ENCODE peak calls at places on chromosomes 16 and 17, in seven cellular contexts. One of them, this sample, is unnamed.
A peak's percentile ranks its signal among the peaks of the same experiment; 100 is the strongest.

GRCh38 chr17:41464682-41465081 is 2.5 kb downstream of the KRT32 start:
- DNase-seq in memory B cell: no peak
- DNase-seq in prostate gland: peak; percentile 87
- DNase-seq in WTC11: no peak
- DNase-seq in germinal center: no peak
- DNase-seq in sigmoid colon: no peak
- DNase-seq in HEK293T: no peak
- DNase-seq in this sample: no peak

GRCh38 chr16:14321542-14321941 is 250.4 kb downstream of the MRTFB start:
- DNase-seq in prostate gland: no peak
- DNase-seq in germinal center: no peak
- DNase-seq in sigmoid colon: no peak
- DNase-seq in memory B cell: no peak
- DNase-seq in WTC11: no peak
- DNase-seq in HEK293T: no peak
- DNase-seq in this sample: no peak

GRCh38 chr16:2458887-2459646 is 842 bp upstream of the TEDC2 start:
- DNase-seq in memory B cell: no peak
- DNase-seq in prostate gland: no peak
- DNase-seq in germinal center: peak; percentile 24
- DNase-seq in WTC11: no peak
- DNase-seq in HEK293T: no peak
- DNase-seq in sigmoid colon: no peak
- DNase-seq in this sample: no peak

GRCh38 chr17:57889252-57889651 is 39.4 kb upstream of the MRPS23 start:
- DNase-seq in germinal center: no peak
- DNase-seq in WTC11: no peak
- DNase-seq in memory B cell: no peak
- DNase-seq in HEK293T: no peak
- DNase-seq in sigmoid colon: no peak
- DNase-seq in prostate gland: no peak
- DNase-seq in this sample: no peak

GRCh38 chr17:69810326-69811035 is 264.5 kb upstream of the KCNJ16 start:
- DNase-seq in sigmoid colon: no peak
- DNase-seq in memory B cell: no peak
- DNase-seq in germinal center: no peak
- DNase-seq in WTC11: no peak
- DNase-seq in prostate gland: no peak
- DNase-seq in HEK293T: no peak
- DNase-seq in this sample: no peak

GRCh38 chr16:67594956-67595355 is 32.6 kb downstream of the CTCF start:
- DNase-seq in WTC11: no peak
- DNase-seq in sigmoid colon: no peak
- DNase-seq in memory B cell: no peak
- DNase-seq in HEK293T: no peak
- DNase-seq in prostate gland: no peak
- DNase-seq in germinal center: no peak
- DNase-seq in this sample: no peak

GRCh38 chr16:543301-544164 is 16.0 kb downstream of the CAPN15 start:
- DNase-seq in HEK293T: no peak
- DNase-seq in prostate gland: no peak
- DNase-seq in memory B cell: no peak
- DNase-seq in sigmoid colon: no peak
- DNase-seq in WTC11: no peak
- DNase-seq in germinal center: no peak
- DNase-seq in this sample: no peak

GRCh38 chr17:384622-385194 is 32.1 kb upstream of the RPH3AL start:
- DNase-seq in prostate gland: no peak
- DNase-seq in WTC11: no peak
- DNase-seq in HEK293T: no peak
- DNase-seq in sigmoid colon: no peak
- DNase-seq in germinal center: no peak
- DNase-seq in memory B cell: no peak
- DNase-seq in this sample: peak; percentile 45

GRCh38 chr16:19882641-19883040 is 2.0 kb downstream of the GPRC5B start:
- DNase-seq in memory B cell: no peak
- DNase-seq in WTC11: no peak
- DNase-seq in germinal center: no peak
- DNase-seq in HEK293T: no peak
- DNase-seq in prostate gland: no peak
- DNase-seq in sigmoid colon: no peak
- DNase-seq in this sample: no peak

GRCh38 chr17:34797724-34798123 is 163.5 kb downstream of the CCT6B start:
- DNase-seq in prostate gland: no peak
- DNase-seq in WTC11: peak; percentile 82
- DNase-seq in germinal center: peak; percentile 21
- DNase-seq in sigmoid colon: no peak
- DNase-seq in memory B cell: no peak
- DNase-seq in HEK293T: peak; percentile 52
- DNase-seq in this sample: peak; percentile 89

GRCh38 chr16:4217246-4218131 is 24.4 kb downstream of the SRL start:
- DNase-seq in WTC11: no peak
- DNase-seq in sigmoid colon: no peak
- DNase-seq in germinal center: no peak
- DNase-seq in memory B cell: no peak
- DNase-seq in HEK293T: peak; percentile 73
- DNase-seq in prostate gland: peak; percentile 59
- DNase-seq in this sample: no peak

GRCh38 chr16:50498756-50499155 is 49.4 kb upstream of the NKD1 start:
- DNase-seq in HEK293T: no peak
- DNase-seq in memory B cell: no peak
- DNase-seq in germinal center: no peak
- DNase-seq in prostate gland: no peak
- DNase-seq in WTC11: no peak
- DNase-seq in sigmoid colon: no peak
- DNase-seq in this sample: no peak

GRCh38 chr17:1039119-1039507 is 42.2 kb downstream of the TIMM22 start:
- DNase-seq in sigmoid colon: no peak
- DNase-seq in WTC11: no peak
- DNase-seq in memory B cell: no peak
- DNase-seq in HEK293T: no peak
- DNase-seq in germinal center: no peak
- DNase-seq in prostate gland: no peak
- DNase-seq in this sample: no peak

GRCh38 chr16:10521681-10522274 is 58.6 kb downstream of the EMP2 start:
- DNase-seq in sigmoid colon: peak; percentile 76
- DNase-seq in prostate gland: peak; percentile 47
- DNase-seq in germinal center: peak; percentile 64
- DNase-seq in memory B cell: peak; percentile 39
- DNase-seq in WTC11: peak; percentile 52
- DNase-seq in HEK293T: peak; percentile 68
- DNase-seq in this sample: peak; percentile 60

GRCh38 chr17:40536731-40537171 is 28.5 kb downstream of the CCR7 start:
- DNase-seq in prostate gland: peak; percentile 84
- DNase-seq in WTC11: no peak
- DNase-seq in germinal center: no peak
- DNase-seq in HEK293T: no peak
- DNase-seq in sigmoid colon: peak; percentile 81
- DNase-seq in memory B cell: no peak
- DNase-seq in this sample: no peak

GRCh38 chr17:39663688-39664580 is 1.2 kb upstream of the TCAP start:
- DNase-seq in prostate gland: no peak
- DNase-seq in germinal center: no peak
- DNase-seq in memory B cell: no peak
- DNase-seq in HEK293T: peak; percentile 42
- DNase-seq in sigmoid colon: no peak
- DNase-seq in WTC11: peak; percentile 76
- DNase-seq in this sample: peak; percentile 40

GRCh38 chr16:4306439-4307214 is 9.2 kb upstream of the GLIS2 start:
- DNase-seq in HEK293T: no peak
- DNase-seq in prostate gland: no peak
- DNase-seq in memory B cell: no peak
- DNase-seq in WTC11: no peak
- DNase-seq in germinal center: peak; percentile 71
- DNase-seq in sigmoid colon: peak; percentile 69
- DNase-seq in this sample: peak; percentile 64

GRCh38 chr16:86598607-86599318 is 20.4 kb downstream of the FOXL1 start:
- DNase-seq in WTC11: no peak
- DNase-seq in HEK293T: no peak
- DNase-seq in memory B cell: no peak
- DNase-seq in sigmoid colon: no peak
- DNase-seq in germinal center: no peak
- DNase-seq in prostate gland: no peak
- DNase-seq in this sample: no peak

GRCh38 chr17:80732268-80732667 is 187.6 kb downstream of the RPTOR start:
- DNase-seq in memory B cell: no peak
- DNase-seq in prostate gland: no peak
- DNase-seq in HEK293T: no peak
- DNase-seq in germinal center: no peak
- DNase-seq in WTC11: no peak
- DNase-seq in sigmoid colon: no peak
- DNase-seq in this sample: no peak

GRCh38 chr16:30041841-30042240 is 10.8 kb upstream of the TLCD3B start:
- DNase-seq in sigmoid colon: no peak
- DNase-seq in memory B cell: no peak
- DNase-seq in prostate gland: no peak
- DNase-seq in HEK293T: no peak
- DNase-seq in WTC11: no peak
- DNase-seq in germinal center: no peak
- DNase-seq in this sample: no peak

GRCh38 chr17:78237403-78238012 is 6.1 kb downstream of the TMEM235 start:
- DNase-seq in prostate gland: peak; percentile 53
- DNase-seq in sigmoid colon: no peak
- DNase-seq in HEK293T: no peak
- DNase-seq in WTC11: no peak
- DNase-seq in memory B cell: no peak
- DNase-seq in germinal center: no peak
- DNase-seq in this sample: no peak

GRCh38 chr16:11405331-11406176 is 60.3 kb downstream of the RMI2 start:
- DNase-seq in germinal center: peak; percentile 79
- DNase-seq in HEK293T: peak; percentile 58
- DNase-seq in sigmoid colon: no peak
- DNase-seq in prostate gland: no peak
- DNase-seq in WTC11: peak; percentile 86
- DNase-seq in memory B cell: peak; percentile 51
- DNase-seq in this sample: peak; percentile 52

GRCh38 chr16:64983226-64983625 is 138.6 kb downstream of the CDH11 start:
- DNase-seq in germinal center: no peak
- DNase-seq in HEK293T: no peak
- DNase-seq in memory B cell: no peak
- DNase-seq in sigmoid colon: no peak
- DNase-seq in WTC11: no peak
- DNase-seq in prostate gland: no peak
- DNase-seq in this sample: no peak

GRCh38 chr17:79557724-79558572 is 52.9 kb downstream of the RBFOX3 start:
- DNase-seq in WTC11: no peak
- DNase-seq in memory B cell: no peak
- DNase-seq in sigmoid colon: peak; percentile 59
- DNase-seq in germinal center: no peak
- DNase-seq in HEK293T: no peak
- DNase-seq in prostate gland: no peak
- DNase-seq in this sample: no peak

GRCh38 chr17:28488154-28488883 is 14.9 kb downstream of the SLC13A2 start:
- DNase-seq in memory B cell: no peak
- DNase-seq in prostate gland: no peak
- DNase-seq in HEK293T: no peak
- DNase-seq in WTC11: no peak
- DNase-seq in germinal center: no peak
- DNase-seq in sigmoid colon: no peak
- DNase-seq in this sample: no peak

GRCh38 chr16:9525037-9525436 is 433.6 kb downstream of the HAPSTR1 start:
- DNase-seq in memory B cell: no peak
- DNase-seq in HEK293T: no peak
- DNase-seq in germinal center: no peak
- DNase-seq in WTC11: no peak
- DNase-seq in prostate gland: no peak
- DNase-seq in sigmoid colon: no peak
- DNase-seq in this sample: no peak

GRCh38 chr17:63125987-63126386 is 160.0 kb downstream of the TANC2 start:
- DNase-seq in memory B cell: no peak
- DNase-seq in germinal center: no peak
- DNase-seq in prostate gland: no peak
- DNase-seq in WTC11: no peak
- DNase-seq in sigmoid colon: no peak
- DNase-seq in HEK293T: no peak
- DNase-seq in this sample: no peak

GRCh38 chr16:86520317-86521210 is 10.2 kb downstream of the FOXF1 start:
- DNase-seq in HEK293T: no peak
- DNase-seq in sigmoid colon: peak; percentile 74
- DNase-seq in germinal center: no peak
- DNase-seq in memory B cell: no peak
- DNase-seq in WTC11: no peak
- DNase-seq in prostate gland: no peak
- DNase-seq in this sample: no peak

GRCh38 chr16:20674684-20675487 is 22.6 kb downstream of the ACSM1 start:
- DNase-seq in memory B cell: no peak
- DNase-seq in prostate gland: no peak
- DNase-seq in germinal center: no peak
- DNase-seq in WTC11: no peak
- DNase-seq in HEK293T: no peak
- DNase-seq in sigmoid colon: no peak
- DNase-seq in this sample: peak; percentile 14

GRCh38 chr17:29933379-29933778 is 3.4 kb upstream of the SSH2 start:
- DNase-seq in germinal center: no peak
- DNase-seq in HEK293T: peak; percentile 5
- DNase-seq in WTC11: no peak
- DNase-seq in memory B cell: no peak
- DNase-seq in prostate gland: no peak
- DNase-seq in sigmoid colon: no peak
- DNase-seq in this sample: no peak

GRCh38 chr16:89152831-89153700 is 18.5 kb upstream of the CDH15 start:
- DNase-seq in sigmoid colon: no peak
- DNase-seq in germinal center: peak; percentile 84
- DNase-seq in prostate gland: no peak
- DNase-seq in HEK293T: no peak
- DNase-seq in memory B cell: no peak
- DNase-seq in WTC11: no peak
- DNase-seq in this sample: no peak

GRCh38 chr16:64615647-64616280 is 506.1 kb downstream of the CDH11 start:
- DNase-seq in WTC11: peak; percentile 68
- DNase-seq in sigmoid colon: no peak
- DNase-seq in memory B cell: no peak
- DNase-seq in prostate gland: no peak
- DNase-seq in HEK293T: no peak
- DNase-seq in germinal center: no peak
- DNase-seq in this sample: peak; percentile 41

GRCh38 chr17:68567035-68567434 is 34.1 kb downstream of the FAM20A start:
- DNase-seq in sigmoid colon: no peak
- DNase-seq in prostate gland: no peak
- DNase-seq in HEK293T: no peak
- DNase-seq in germinal center: no peak
- DNase-seq in WTC11: no peak
- DNase-seq in memory B cell: no peak
- DNase-seq in this sample: no peak